ENCODE peak calls at places on chromosome 13, in seven cellular contexts. V is LHCN-M2, T is H1, B is psoas muscle, N is progenitor cell of endocrine pancreas, M is NCI-H345, R is uterus. O is an unnamed sample.

GRCh38 chr13:22549126-22549525 is 631.7 kb upstream of the SGCG start:
- DNase-seq in N (no peak), V (peak), M (no peak), R (no peak), B (no peak), T (no peak), O (no peak)

GRCh38 chr13:19742651-19743050 is 40.1 kb downstream of the PSPC1 start:
- DNase-seq in M (no peak), B (no peak), T (no peak), R (no peak), N (no peak), V (no peak), O (no peak)

GRCh38 chr13:26601669-26602068 is 44.2 kb downstream of the WASF3 start:
- DNase-seq in T (no peak), M (no peak), B (no peak), V (peak), N (no peak), R (no peak), O (no peak)

GRCh38 chr13:30577381-30577780 is 40.3 kb upstream of the USPL1 start:
- DNase-seq in T (no peak), R (no peak), M (no peak), V (peak), B (no peak), N (no peak), O (no peak)

GRCh38 chr13:49616688-49617065 is 11.6 kb upstream of the ARL11 start:
- DNase-seq in T (no peak), M (no peak), R (no peak), V (no peak), N (no peak), B (no peak), O (no peak)

GRCh38 chr13:103033999-103034398 is 32.2 kb downstream of the SLC10A2 start:
- DNase-seq in R (no peak), V (no peak), N (no peak), M (no peak), T (no peak), B (no peak), O (no peak)

GRCh38 chr13:31885994-31886393 is 145.6 kb upstream of the FRY start:
- DNase-seq in B (no peak), N (no peak), V (peak), M (no peak), T (no peak), R (no peak), O (no peak)

GRCh38 chr13:106997696-106998095 is 429.8 kb upstream of the ARGLU1 start:
- DNase-seq in T (no peak), R (no peak), B (no peak), V (no peak), M (no peak), N (no peak), O (no peak)

GRCh38 chr13:51688937-51689336 is 104.7 kb downstream of the WDFY2 start:
- DNase-seq in B (no peak), R (no peak), T (no peak), N (no peak), M (no peak), V (no peak), O (no peak)

GRCh38 chr13:43908156-43909126 is 28.7 kb downstream of the LACC1 start:
- DNase-seq in N (no peak), V (peak), B (no peak), M (peak), R (no peak), T (no peak), O (no peak)

GRCh38 chr13:50911051-50911690 is 1.6 kb downstream of the RNASEH2B start:
- DNase-seq in R (no peak), N (no peak), M (no peak), V (peak), T (no peak), B (no peak), O (no peak)

GRCh38 chr13:77728265-77728966 is 30.9 kb downstream of the SLAIN1 start:
- DNase-seq in T (no peak), V (no peak), M (no peak), N (no peak), R (no peak), B (no peak), O (no peak)

GRCh38 chr13:98174995-98175394 is 2.1 kb downstream of the RNF113B start:
- DNase-seq in V (no peak), N (no peak), R (no peak), M (no peak), B (no peak), T (no peak), O (no peak)

GRCh38 chr13:85798999-85799646 is at the start of gene SLITRK6:
- DNase-seq in T (no peak), B (no peak), R (no peak), V (peak), M (no peak), N (no peak), O (no peak)

GRCh38 chr13:112744306-112745021 is 54.6 kb downstream of the ATP11A start:
- DNase-seq in N (no peak), T (no peak), M (peak), B (no peak), V (peak), R (peak), O (no peak)

GRCh38 chr13:97436845-97437244 is 2.9 kb downstream of the RAP2A start:
- DNase-seq in M (no peak), R (no peak), B (no peak), T (no peak), V (no peak), N (no peak), O (no peak)

GRCh38 chr13:113129480-113129879 is 6.9 kb downstream of the F10 start:
- DNase-seq in T (no peak), V (no peak), M (no peak), N (no peak), R (no peak), B (no peak), O (no peak)

GRCh38 chr13:27493981-27494380 is 43.6 kb upstream of the MTIF3 start:
- DNase-seq in B (no peak), M (no peak), N (no peak), V (no peak), R (no peak), T (no peak), O (no peak)

GRCh38 chr13:97878421-97879375 is 74.8 kb upstream of the IPO5 start:
- DNase-seq in B (no peak), N (no peak), V (peak), T (peak), M (peak), R (no peak), O (no peak)

GRCh38 chr13:98447130-98447529 is 129.8 kb downstream of the STK24 start:
- DNase-seq in M (no peak), N (no peak), T (no peak), V (no peak), R (no peak), B (no peak), O (no peak)

GRCh38 chr13:97174638-97175037 is 47.5 kb upstream of the MBNL2 start:
- DNase-seq in T (no peak), R (no peak), V (no peak), M (no peak), B (no peak), N (no peak), O (no peak)

GRCh38 chr13:28679628-28680027 is 20.7 kb downstream of the POMP start:
- DNase-seq in R (no peak), N (no peak), T (no peak), M (no peak), V (peak), B (no peak), O (no peak)

GRCh38 chr13:28623782-28624706 is 34.9 kb upstream of the POMP start:
- DNase-seq in R (no peak), B (no peak), N (no peak), V (no peak), M (no peak), T (no peak), O (no peak)